ENCODE peak calls at places on chromosomes 7 and 10, in seven cellular contexts. G, J, C, S, P, Y and Q are unnamed samples.
A peak's percentile ranks its signal among the peaks of the same experiment; 100 is the strongest.

GRCh38 chr10:122192142-122192541 is 79.0 kb upstream of the BTBD16 start:
- DNase-seq in G (no peak), J (no peak), C (no peak), S (no peak), P (no peak), Y (no peak), Q (no peak)

GRCh38 chr10:8055420-8056349 is 1.2 kb downstream of the GATA3 start:
- DNase-seq in G (no peak), J (no peak), C (no peak), S (no peak), P (no peak), Y (peak; percentile 35), Q (no peak)

GRCh38 chr7:55427800-55428199 is 62.7 kb downstream of the LANCL2 start:
- DNase-seq in G (no peak), J (no peak), C (no peak), S (no peak), P (no peak), Y (no peak), Q (no peak)

GRCh38 chr10:68297264-68297663 is 34.6 kb upstream of the HNRNPH3 start:
- DNase-seq in G (no peak), J (no peak), C (no peak), S (no peak), P (no peak), Y (no peak), Q (no peak)

GRCh38 chr10:98391065-98391464 is 23.9 kb downstream of the PYROXD2 start:
- DNase-seq in G (no peak), J (no peak), C (no peak), S (no peak), P (no peak), Y (no peak), Q (no peak)

GRCh38 chr7:24971333-24972165 is 8.4 kb downstream of the OSBPL3 start:
- DNase-seq in G (peak; percentile 26), J (peak; percentile 96), C (peak; percentile 98), S (no peak), P (peak; percentile 90), Y (peak; percentile 94), Q (peak; percentile 97)

GRCh38 chr7:19851504-19851903 is 78.1 kb upstream of the TMEM196 start:
- DNase-seq in G (peak; percentile 73), J (no peak), C (no peak), S (no peak), P (no peak), Y (no peak), Q (no peak)

GRCh38 chr7:14960686-14961085 is 58.1 kb upstream of the DGKB start:
- DNase-seq in G (no peak), J (no peak), C (no peak), S (no peak), P (no peak), Y (no peak), Q (no peak)

GRCh38 chr7:142603870-142604448 is 145.3 kb upstream of the PRSS1 start:
- DNase-seq in G (peak; percentile 84), J (peak; percentile 63), C (peak; percentile 52), S (peak; percentile 81), P (peak; percentile 54), Y (peak; percentile 32), Q (peak; percentile 33)

GRCh38 chr7:113548561-113548960 is 370.2 kb downstream of the PPP1R3A start:
- DNase-seq in G (no peak), J (no peak), C (no peak), S (no peak), P (no peak), Y (peak; percentile 66), Q (no peak)

GRCh38 chr7:80312139-80312661 is 177.6 kb downstream of the GNAI1 start:
- DNase-seq in G (peak; percentile 75), J (peak; percentile 94), C (peak; percentile 84), S (no peak), P (peak; percentile 56), Y (peak; percentile 78), Q (peak; percentile 78)

GRCh38 chr7:31171216-31171750 is 119.2 kb downstream of the ADCYAP1R1 start:
- DNase-seq in G (no peak), J (no peak), C (no peak), S (peak; percentile 71), P (no peak), Y (no peak), Q (no peak)

GRCh38 chr10:133087679-133088523 is at the start of gene ADGRA1:
- DNase-seq in G (no peak), J (no peak), C (no peak), S (no peak), P (peak; percentile 22), Y (no peak), Q (no peak)

GRCh38 chr7:77327932-77328628 is 88.1 kb downstream of the GSAP start:
- DNase-seq in G (peak; percentile 23), J (no peak), C (no peak), S (no peak), P (peak; percentile 40), Y (no peak), Q (peak; percentile 33)

GRCh38 chr7:29516491-29516890 is 47.1 kb upstream of the PRR15 start:
- DNase-seq in G (no peak), J (no peak), C (no peak), S (no peak), P (no peak), Y (no peak), Q (no peak)

GRCh38 chr7:29878081-29878688 is 71.9 kb downstream of the WIPF3 start:
- DNase-seq in G (peak; percentile 76), J (peak; percentile 46), C (peak; percentile 23), S (peak; percentile 55), P (peak; percentile 67), Y (peak; percentile 33), Q (peak; percentile 12)

GRCh38 chr10:71053169-71053895 is 159.0 kb upstream of the UNC5B start:
- DNase-seq in G (no peak), J (no peak), C (no peak), S (no peak), P (no peak), Y (no peak), Q (no peak)

GRCh38 chr7:133746847-133747246 is 380.3 kb upstream of the LRGUK start:
- DNase-seq in G (no peak), J (no peak), C (no peak), S (no peak), P (no peak), Y (peak; percentile 57), Q (no peak)

GRCh38 chr7:31785081-31785480 is 98.1 kb downstream of the PPP1R17 start:
- DNase-seq in G (no peak), J (no peak), C (peak; percentile 4), S (no peak), P (peak; percentile 38), Y (no peak), Q (no peak)

GRCh38 chr7:120898710-120899499 is 41.0 kb upstream of the TSPAN12 start:
- DNase-seq in G (no peak), J (no peak), C (no peak), S (no peak), P (no peak), Y (no peak), Q (no peak)

GRCh38 chr7:12094365-12094921 is 116.7 kb upstream of the TMEM106B start:
- DNase-seq in G (no peak), J (no peak), C (peak; percentile 73), S (no peak), P (no peak), Y (no peak), Q (peak; percentile 64)
- H2AFZ ChIP-seq in G (no peak overlapping the region), J (peak overlapping the region; percentile 56), C (no peak overlapping the region), S (no peak overlapping the region), P (no peak overlapping the region), Y (no peak overlapping the region), Q (no peak overlapping the region)

GRCh38 chr7:157690833-157691382 is 354.1 kb downstream of the DNAJB6 start:
- DNase-seq in G (peak; percentile 77), J (no peak), C (peak; percentile 95), S (no peak), P (peak; percentile 51), Y (peak; percentile 26), Q (peak; percentile 94)
- H3K4me3 ChIP-seq in G (peak overlapping the region; percentile 81), J (no peak overlapping the region), C (no peak overlapping the region), S (no peak overlapping the region), P (no peak overlapping the region), Y (no peak overlapping the region), Q (peak overlapping the region; percentile 62)

DNA sequence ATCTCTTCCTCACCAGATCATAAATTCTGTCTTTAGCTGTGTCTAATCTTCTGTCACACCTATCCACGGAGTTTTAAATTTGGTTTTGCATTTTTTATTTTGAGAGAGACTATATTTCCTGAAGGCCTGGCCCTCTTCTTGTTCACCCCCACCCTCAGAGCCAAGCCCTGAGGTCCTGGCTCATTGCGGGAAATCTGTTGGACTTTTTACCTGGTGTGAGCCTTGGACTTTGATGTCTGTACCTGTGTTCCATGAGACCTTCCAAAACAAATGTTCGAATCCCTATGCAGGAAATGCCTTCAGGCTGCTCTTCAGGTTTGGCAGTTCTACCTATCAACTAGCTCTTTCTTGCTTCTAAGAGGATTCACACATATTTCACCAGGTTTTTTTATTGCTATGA is 175.2 kb upstream of the GRB10 start:
- DNase-seq in G (no peak), J (no peak), C (no peak), S (no peak), P (no peak), Y (no peak), Q (no peak)
- H3K27ac ChIP-seq in G (peak overlapping the region; percentile 34), J (no peak overlapping the region), C (no peak overlapping the region), S (no peak overlapping the region), P (no peak overlapping the region), Y (no peak overlapping the region), Q (no peak overlapping the region)

GRCh38 chr7:2553831-2554581 is 1.3 kb downstream of the BRAT1 start:
- DNase-seq in G (no peak), J (no peak), C (no peak), S (no peak), P (no peak), Y (no peak), Q (no peak)
- H2AFZ ChIP-seq in G (no peak overlapping the region), J (peak overlapping the region; percentile 46), C (no peak overlapping the region), S (no peak overlapping the region), P (no peak overlapping the region), Y (peak overlapping the region; percentile 100), Q (no peak overlapping the region)

GRCh38 chr10:55629792-55630490 is 731.1 kb downstream of the ZWINT start:
- DNase-seq in G (peak; percentile 78), J (peak; percentile 4), C (peak; percentile 51), S (peak; percentile 48), P (peak; percentile 67), Y (no peak), Q (peak; percentile 31)
- H3K4me3 ChIP-seq in G (peak overlapping the region; percentile 80), J (no peak overlapping the region), C (peak overlapping the region; percentile 69), S (peak overlapping the region; percentile 55), P (peak overlapping the region; percentile 70), Y (no peak overlapping the region), Q (peak overlapping the region; percentile 65)

DNA sequence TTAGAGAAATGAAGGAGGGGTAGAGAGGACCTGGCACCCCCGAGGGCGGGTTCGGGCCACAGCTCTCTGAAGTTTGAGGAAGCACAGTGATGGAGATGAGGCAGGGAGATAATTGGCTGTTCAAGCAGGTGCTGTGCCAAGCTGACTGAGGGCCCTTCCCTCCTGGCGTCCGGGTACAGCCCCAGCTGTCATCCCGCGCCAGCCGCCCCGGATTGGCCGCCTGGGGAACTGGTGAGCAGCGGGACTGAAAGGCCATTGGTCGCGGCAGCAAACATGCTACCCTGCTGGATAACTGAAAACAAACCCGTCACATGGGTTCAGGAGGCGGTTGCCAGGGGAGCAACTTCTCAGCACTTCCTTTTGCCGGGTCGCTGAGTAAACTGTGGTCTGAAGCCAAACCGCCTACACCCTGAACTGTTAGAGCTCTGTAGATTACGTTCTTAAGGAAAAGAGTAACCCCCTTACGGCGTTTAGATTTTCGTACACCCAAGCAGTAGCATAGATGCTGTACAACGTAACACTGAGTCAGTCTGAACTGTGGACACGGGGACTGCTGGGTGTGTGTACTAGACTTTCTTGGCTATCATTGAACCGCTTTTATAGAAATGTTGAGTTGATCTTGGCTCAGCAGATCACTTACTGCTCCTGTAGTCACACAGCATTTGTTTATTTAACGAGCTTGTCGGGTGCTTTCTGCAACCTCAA is 1.3 kb downstream of the INSIG1 start:
- DNase-seq in G (peak; percentile 90), J (peak; percentile 98), C (peak; percentile 99), S (peak; percentile 98), P (peak; percentile 98), Y (peak; percentile 97), Q (peak; percentile 98)
- H3K27ac ChIP-seq in G (peak overlapping the region; percentile 67), J (no peak overlapping the region), C (peak overlapping the region; percentile 91), S (peak overlapping the region; percentile 89), P (peak overlapping the region; percentile 96), Y (peak overlapping the region; percentile 83), Q (peak overlapping the region; percentile 80)